ENCODE peak calls at places on chromosome 5, in five cellular contexts. K is AG10803, R is psoas muscle, B is AG09309, G is pancreas. D is an unnamed sample.
A peak's percentile ranks its signal among the peaks of the same experiment; 100 is the strongest.

GRCh38 chr5:132419517-132420468 is 50.3 kb downstream of the SLC22A5 start:
- DNase-seq in K (peak; percentile 79), R (peak; percentile 83), B (peak; percentile 23), G (peak; percentile 66), D (no peak)

GRCh38 chr5:93891491-93892480 is 150.4 kb upstream of the POU5F2 start:
- DNase-seq in K (no peak), R (no peak), B (no peak), G (no peak), D (no peak)

GRCh38 chr5:33641722-33642505 is 201.1 kb downstream of the TARS1 start:
- DNase-seq in K (peak; percentile 48), R (no peak), B (peak; percentile 69), G (no peak), D (no peak)

GRCh38 chr5:168553377-168554130 is 24.4 kb downstream of the FBLL1 start:
- DNase-seq in K (peak; percentile 54), R (no peak), B (no peak), G (no peak), D (no peak)

GRCh38 chr5:41827792-41828191 is 42.4 kb downstream of the OXCT1 start:
- DNase-seq in K (no peak), R (no peak), B (no peak), G (no peak), D (no peak)

GRCh38 chr5:136028782-136029742 is at the start of gene TGFBI:
- DNase-seq in K (peak; percentile 74), R (peak; percentile 84), B (no peak), G (peak; percentile 68), D (peak; percentile 72)

GRCh38 chr5:1737790-1738405 is 61.7 kb downstream of the MRPL36 start:
- DNase-seq in K (peak; percentile 8), R (no peak), B (no peak), G (no peak), D (peak; percentile 11)

GRCh38 chr5:24714757-24715156 is 70.0 kb upstream of the CDH10 start:
- DNase-seq in K (peak; percentile 1), R (no peak), B (no peak), G (no peak), D (no peak)

GRCh38 chr5:57983426-57983825 is 476.5 kb downstream of the PLK2 start:
- DNase-seq in K (no peak), R (no peak), B (no peak), G (no peak), D (no peak)

GRCh38 chr5:59773286-59773685 is 120.2 kb downstream of the PDE4D start:
- DNase-seq in K (no peak), R (no peak), B (no peak), G (no peak), D (no peak)

GRCh38 chr5:67182406-67182805 is 14.2 kb downstream of the CD180 start:
- DNase-seq in K (peak; percentile 49), R (peak; percentile 79), B (peak; percentile 41), G (no peak), D (peak; percentile 81)

GRCh38 chr5:84130006-84130580 is 254.6 kb downstream of the EDIL3 start:
- DNase-seq in K (peak; percentile 22), R (no peak), B (peak; percentile 18), G (no peak), D (no peak)

GRCh38 chr5:74034738-74035137 is 408.7 kb downstream of the ARHGEF28 start:
- DNase-seq in K (peak; percentile 70), R (no peak), B (peak; percentile 42), G (no peak), D (no peak)

GRCh38 chr5:315488-316209 is 5.9 kb upstream of the AHRR start:
- DNase-seq in K (no peak), R (peak; percentile 32), B (no peak), G (no peak), D (no peak)

GRCh38 chr5:42059291-42059690 is 134.2 kb downstream of the FBXO4 start:
- DNase-seq in K (no peak), R (no peak), B (no peak), G (no peak), D (no peak)

GRCh38 chr5:76524872-76525271 is 98.3 kb downstream of the F2RL2 start:
- DNase-seq in K (no peak), R (no peak), B (no peak), G (no peak), D (no peak)

GRCh38 chr5:120155873-120156272 is 308.2 kb upstream of the PRR16 start:
- DNase-seq in K (no peak), R (no peak), B (no peak), G (no peak), D (no peak)

GRCh38 chr5:37208883-37209808 is 40.0 kb downstream of the CPLANE1 start:
- DNase-seq in K (peak; percentile 31), R (peak; percentile 68), B (no peak), G (no peak), D (no peak)

GRCh38 chr5:95619096-95619495 is 791 bp upstream of the GPR150 start:
- DNase-seq in K (no peak), R (no peak), B (no peak), G (no peak), D (no peak)

GRCh38 chr5:170339780-170340167 is 42.2 kb upstream of the LCP2 start:
- DNase-seq in K (no peak), R (no peak), B (no peak), G (no peak), D (no peak)

GRCh38 chr5:135150767-135151166 is 116.7 kb upstream of the PITX1 start:
- DNase-seq in K (no peak), R (no peak), B (no peak), G (no peak), D (no peak)

GRCh38 chr5:83721878-83722779 is 1.5 kb upstream of the HAPLN1 start:
- DNase-seq in K (peak; percentile 75), R (no peak), B (peak; percentile 10), G (peak; percentile 28), D (peak; percentile 74)

GRCh38 chr5:15489571-15490235 is 10.3 kb upstream of the FBXL7 start:
- DNase-seq in K (no peak), R (no peak), B (no peak), G (peak; percentile 32), D (no peak)

GRCh38 chr5:59146729-59147128 is 563.9 kb downstream of the RAB3C start:
- DNase-seq in K (no peak), R (no peak), B (no peak), G (no peak), D (no peak)

GRCh38 chr5:137706841-137707240 is 29.0 kb downstream of the KLHL3 start:
- DNase-seq in K (no peak), R (no peak), B (no peak), G (no peak), D (no peak)
- H3K4me3 ChIP-seq in K (no peak overlapping the region), R (no peak overlapping the region), B (no peak overlapping the region), G (no peak overlapping the region), D (no peak overlapping the region)

DNA sequence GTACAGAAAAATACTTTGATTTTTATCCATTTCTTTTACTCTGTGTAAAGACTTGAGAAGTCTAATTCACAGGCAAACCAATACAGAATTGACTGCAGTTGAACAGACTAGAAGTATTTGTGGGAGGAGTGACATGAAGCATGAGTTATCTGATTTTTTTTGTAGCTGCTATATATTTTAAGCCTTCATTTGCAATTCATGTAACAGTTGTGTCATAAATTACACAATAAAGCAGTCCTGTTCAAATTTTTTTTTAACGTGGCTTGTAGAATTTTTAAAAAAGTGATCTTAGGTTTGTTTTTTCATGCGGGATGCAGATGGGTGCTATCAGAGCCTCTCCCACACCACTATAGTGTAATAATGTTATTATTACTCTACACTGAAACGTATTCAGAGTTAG is 2.9 kb upstream of the MAML1 start:
- DNase-seq in K (no peak), R (no peak), B (no peak), G (no peak), D (no peak)
- TF ChIP-seq CTCF in K (no peak), R (no peak), B (no peak), G (no peak), D (no peak)

DNA sequence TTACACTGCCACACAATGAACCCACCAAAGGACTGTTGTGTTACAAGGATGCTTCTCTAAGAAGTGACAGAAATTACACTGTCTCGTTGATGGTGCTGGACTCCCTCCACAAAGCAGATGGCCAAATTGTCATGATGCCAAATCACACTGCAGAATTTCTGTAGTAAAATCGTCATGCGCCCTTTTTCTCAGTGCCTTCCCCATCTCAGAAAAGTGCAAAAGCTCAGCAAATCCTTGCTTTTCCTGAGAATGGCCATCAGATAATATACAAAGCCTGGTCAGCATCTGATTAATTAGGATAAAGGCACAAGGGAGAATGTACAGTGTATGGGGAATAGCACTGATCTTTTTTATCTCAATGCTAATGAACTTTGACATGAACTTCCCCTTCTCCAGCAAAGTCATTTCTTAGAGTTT is 545.8 kb downstream of the CSNK1G3 start:
- DNase-seq in K (no peak), R (no peak), B (no peak), G (no peak), D (no peak)
- H3K4me3 ChIP-seq in K (no peak overlapping the region), R (peak overlapping the region; percentile 9), B (no peak overlapping the region), G (peak overlapping the region; percentile 7), D (peak overlapping the region; percentile 10)

GRCh38 chr5:160116991-160117390 is 2.3 kb downstream of the PWWP2A start:
- DNase-seq in K (no peak), R (no peak), B (no peak), G (no peak), D (no peak)

GRCh38 chr5:160118349-160119141 is 705 bp downstream of the PWWP2A start:
- DNase-seq in K (no peak), R (peak; percentile 74), B (no peak), G (peak; percentile 59), D (peak; percentile 66)

GRCh38 chr5:160119142-160119904 is at the start of gene PWWP2A:
- DNase-seq in K (peak; percentile 100), R (peak; percentile 99), B (peak; percentile 100), G (peak; percentile 99), D (peak; percentile 99)

GRCh38 chr5:160119905-160120266 is 636 bp upstream of the PWWP2A start:
- DNase-seq in K (no peak), R (no peak), B (no peak), G (no peak), D (no peak)
- TF ChIP-seq CTCF in K (peak; percentile 32), R (peak; percentile 32), B (no peak), G (peak; percentile 11), D (no peak)

GRCh38 chr5:77718934-77719610 is 57.1 kb downstream of the TBCA start:
- DNase-seq in K (no peak), R (no peak), B (no peak), G (no peak), D (no peak)
- H3K4me3 ChIP-seq in K (no peak overlapping the region), R (no peak overlapping the region), B (no peak overlapping the region), G (no peak overlapping the region), D (no peak overlapping the region)

GRCh38 chr5:159441441-159441840 is 111.2 kb upstream of the IL12B start:
- DNase-seq in K (no peak), R (no peak), B (no peak), G (no peak), D (no peak)
- TF ChIP-seq CTCF in K (peak; percentile 23), R (no peak), B (peak; percentile 29), G (no peak), D (peak; percentile 32)

GRCh38 chr5:123965626-123966025 is 453.6 kb downstream of the CSNK1G3 start:
- DNase-seq in K (no peak), R (no peak), B (no peak), G (no peak), D (no peak)
- H3K4me3 ChIP-seq in K (no peak overlapping the region), R (no peak overlapping the region), B (no peak overlapping the region), G (no peak overlapping the region), D (no peak overlapping the region)

DNA sequence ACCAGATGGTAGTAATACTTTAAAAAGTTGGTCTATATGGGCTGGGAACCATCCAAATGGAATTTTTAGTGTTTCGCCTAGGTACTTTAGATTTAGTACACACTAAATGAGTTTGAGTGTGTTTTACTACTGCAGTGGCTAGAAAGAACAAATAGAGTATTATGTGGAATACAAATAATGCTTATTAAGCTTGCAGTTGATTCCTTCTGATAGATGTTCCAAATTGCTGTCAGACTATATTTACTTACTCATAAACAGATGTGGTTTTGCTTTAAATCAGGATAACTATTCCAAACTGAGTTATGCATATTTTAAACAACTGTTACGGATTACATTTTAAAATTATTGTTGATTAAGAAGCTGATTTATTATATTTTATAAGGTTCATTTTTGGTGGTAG is 103.3 kb downstream of the ZSWIM6 start:
- DNase-seq in K (peak; percentile 29), R (no peak), B (no peak), G (no peak), D (no peak)
- TF ChIP-seq CTCF in K (no peak), R (no peak), B (no peak), G (no peak), D (no peak)